ENCODE peak calls at places on chromosomes 6 and 20, in five cellular contexts. B is left ventricle myocardium superior, E is ELR, D is keratinocyte, S is adrenal gland. P is an unnamed sample.
A peak's percentile ranks its signal among the peaks of the same experiment; 100 is the strongest.

GRCh38 chr6:133715270-133715669 is 173.6 kb upstream of the TCF21 start:
- DNase-seq in E (no peak), D (no peak), B (no peak), S (no peak), P (no peak)

GRCh38 chr6:20800229-20800628 is 266.0 kb downstream of the CDKAL1 start:
- DNase-seq in S (no peak), D (no peak), E (no peak), B (no peak), P (no peak)

GRCh38 chr6:27605401-27606342 is 132.8 kb upstream of the ZNF184 start:
- DNase-seq in S (no peak), B (no peak), D (no peak), E (peak; percentile 92), P (peak; percentile 90)

GRCh38 chr6:73680289-73680688 is 15.7 kb upstream of the CD109 start:
- DNase-seq in D (no peak), S (no peak), E (no peak), B (no peak), P (no peak)

GRCh38 chr6:154410619-154411044 is 54.0 kb upstream of the IPCEF1 start:
- DNase-seq in B (no peak), E (peak; percentile 96), S (peak; percentile 50), D (peak; percentile 25), P (peak; percentile 98)

GRCh38 chr6:53730767-53731166 is 64.0 kb upstream of the LRRC1 start:
- DNase-seq in E (no peak), S (no peak), D (no peak), B (no peak), P (no peak)

GRCh38 chr20:18266282-18266681 is 22.0 kb upstream of the ZNF133 start:
- DNase-seq in B (no peak), D (no peak), S (no peak), E (no peak), P (no peak)

GRCh38 chr20:36855241-36855657 is 20.7 kb upstream of the TLDC2 start:
- DNase-seq in S (peak; percentile 71), D (no peak), B (no peak), E (peak; percentile 71), P (no peak)

GRCh38 chr6:64580346-64580745 is 944.7 kb downstream of the PHF3 start:
- DNase-seq in B (no peak), E (no peak), S (no peak), D (no peak), P (no peak)

GRCh38 chr6:36794704-36795065 is 44.6 kb downstream of the CPNE5 start:
- DNase-seq in B (no peak), E (no peak), S (no peak), D (no peak), P (no peak)

GRCh38 chr6:82396964-82397761 is 33.5 kb downstream of the TPBG start:
- DNase-seq in B (no peak), D (peak; percentile 90), E (peak; percentile 96), S (no peak), P (peak; percentile 92)

P was measured in HFFc6.